ENCODE peak calls at places on chromosome 20, in four cellular contexts. V is AG04450, M is HAP-1, Y is lung. N is an unnamed sample.

GRCh38 chr20:62938105-62938888 is at the start of gene GID8:
- DNase-seq in V (no peak), M (peak), Y (no peak), N (peak)

GRCh38 chr20:48156521-48156920 is 371.2 kb upstream of the SULF2 start:
- DNase-seq in V (no peak), M (no peak), Y (no peak), N (no peak)

GRCh38 chr20:38806855-38807655 is 1.6 kb downstream of the PPP1R16B start:
- DNase-seq in V (no peak), M (no peak), Y (no peak), N (peak)

GRCh38 chr20:23082846-23083552 is 3.1 kb downstream of the CD93 start:
- DNase-seq in V (no peak), M (no peak), Y (peak), N (no peak)

GRCh38 chr20:1034420-1034799 is 32.3 kb upstream of the RSPO4 start:
- DNase-seq in V (no peak), M (no peak), Y (no peak), N (no peak)

GRCh38 chr20:32539817-32540675 is 45.1 kb downstream of the NOL4L start:
- DNase-seq in V (no peak), M (no peak), Y (no peak), N (no peak)

GRCh38 chr20:48635791-48636267 is 192.0 kb downstream of the PREX1 start:
- DNase-seq in V (no peak), M (peak), Y (no peak), N (peak)

GRCh38 chr20:34315236-34315635 is 12.1 kb upstream of the AHCY start:
- DNase-seq in V (no peak), M (no peak), Y (no peak), N (no peak)

GRCh38 chr20:45496166-45496565 is 19.3 kb downstream of the SPINT3 start:
- DNase-seq in V (no peak), M (no peak), Y (no peak), N (no peak)

GRCh38 chr20:31803552-31804291 is 15.4 kb upstream of the MYLK2 start:
- DNase-seq in V (no peak), M (no peak), Y (no peak), N (no peak)

GRCh38 chr20:44336086-44336485 is 757 bp upstream of the R3HDML start:
- DNase-seq in V (no peak), M (no peak), Y (no peak), N (peak)

GRCh38 chr20:57381596-57382503 is 9.3 kb upstream of the RBM38 start:
- DNase-seq in V (peak), M (peak), Y (peak), N (peak)

GRCh38 chr20:61396262-61396848 is 144.3 kb downstream of the CDH4 start:
- DNase-seq in V (no peak), M (no peak), Y (no peak), N (no peak)

GRCh38 chr20:12816009-12816408 is 192.8 kb upstream of the SPTLC3 start:
- DNase-seq in V (no peak), M (no peak), Y (no peak), N (no peak)

GRCh38 chr20:19022118-19022575 is 190.3 kb upstream of the SLC24A3 start:
- DNase-seq in V (no peak), M (no peak), Y (peak), N (no peak)

GRCh38 chr20:58099291-58099915 is 129.1 kb downstream of the ANKRD60 start:
- DNase-seq in V (no peak), M (no peak), Y (no peak), N (no peak)

GRCh38 chr20:49752504-49752903 is 38.8 kb upstream of the B4GALT5 start:
- DNase-seq in V (no peak), M (no peak), Y (no peak), N (no peak)

GRCh38 chr20:21147593-21147992 is 21.7 kb downstream of the KIZ start:
- DNase-seq in V (no peak), M (no peak), Y (no peak), N (no peak)

GRCh38 chr20:38635721-38636285 is 34.2 kb downstream of the ARHGAP40 start:
- DNase-seq in V (no peak), M (no peak), Y (no peak), N (peak)

GRCh38 chr20:52828199-52828598 is 144.0 kb upstream of the TSHZ2 start:
- DNase-seq in V (no peak), M (no peak), Y (no peak), N (no peak)

GRCh38 chr20:40265872-40266533 is 423.0 kb downstream of the MAFB start:
- DNase-seq in V (no peak), M (no peak), Y (peak), N (peak)

GRCh38 chr20:45470262-45470931 is 844 bp downstream of the WFDC2 start:
- DNase-seq in V (no peak), M (peak), Y (peak), N (no peak)

GRCh38 chr20:61924858-61925554 is 140.7 kb downstream of the TAF4 start:
- DNase-seq in V (no peak), M (no peak), Y (no peak), N (no peak)

GRCh38 chr20:3307695-3308094 is 68.7 kb upstream of the SLC4A11 start:
- DNase-seq in V (no peak), M (no peak), Y (no peak), N (no peak)

GRCh38 chr20:41615110-41615509 is 3.1 kb downstream of the CHD6 start:
- DNase-seq in V (no peak), M (no peak), Y (no peak), N (no peak)
- H3K4me3 ChIP-seq in V (no peak), M (no peak), Y (no peak), N (no peak)

DNA sequence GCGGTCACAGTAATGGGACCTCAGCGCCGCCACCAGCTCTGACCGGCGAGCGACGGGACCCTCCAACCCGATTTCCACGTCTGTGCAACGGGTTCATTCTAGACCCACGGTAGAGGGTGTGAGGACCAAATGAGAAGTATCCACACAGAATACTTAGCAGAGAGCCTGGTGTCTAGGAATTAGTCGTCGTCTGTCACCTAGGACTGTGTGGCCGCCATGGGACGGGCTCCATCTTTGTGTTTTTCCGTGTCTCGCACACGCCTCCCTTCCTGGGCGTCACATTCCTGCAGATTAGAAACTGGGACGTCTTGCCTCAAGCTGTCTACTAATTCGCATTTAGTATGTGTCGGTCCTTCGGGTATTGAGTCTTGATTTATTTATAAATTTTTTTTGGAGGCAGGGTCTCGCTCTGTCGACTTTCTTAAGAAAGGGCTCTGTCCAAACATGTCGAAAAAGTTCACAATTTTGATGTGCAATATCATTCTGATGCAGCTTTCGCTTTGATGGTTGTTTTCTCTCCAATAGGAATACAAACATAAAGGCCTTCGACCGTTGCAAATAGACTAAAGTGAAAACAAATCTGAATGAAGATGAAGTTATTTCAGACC is 562 bp downstream of the MGME1 start:
- DNase-seq in V (no peak), M (peak), Y (no peak), N (peak)
- H3K4me3 ChIP-seq in V (peak), M (peak), Y (peak), N (peak)

DNA sequence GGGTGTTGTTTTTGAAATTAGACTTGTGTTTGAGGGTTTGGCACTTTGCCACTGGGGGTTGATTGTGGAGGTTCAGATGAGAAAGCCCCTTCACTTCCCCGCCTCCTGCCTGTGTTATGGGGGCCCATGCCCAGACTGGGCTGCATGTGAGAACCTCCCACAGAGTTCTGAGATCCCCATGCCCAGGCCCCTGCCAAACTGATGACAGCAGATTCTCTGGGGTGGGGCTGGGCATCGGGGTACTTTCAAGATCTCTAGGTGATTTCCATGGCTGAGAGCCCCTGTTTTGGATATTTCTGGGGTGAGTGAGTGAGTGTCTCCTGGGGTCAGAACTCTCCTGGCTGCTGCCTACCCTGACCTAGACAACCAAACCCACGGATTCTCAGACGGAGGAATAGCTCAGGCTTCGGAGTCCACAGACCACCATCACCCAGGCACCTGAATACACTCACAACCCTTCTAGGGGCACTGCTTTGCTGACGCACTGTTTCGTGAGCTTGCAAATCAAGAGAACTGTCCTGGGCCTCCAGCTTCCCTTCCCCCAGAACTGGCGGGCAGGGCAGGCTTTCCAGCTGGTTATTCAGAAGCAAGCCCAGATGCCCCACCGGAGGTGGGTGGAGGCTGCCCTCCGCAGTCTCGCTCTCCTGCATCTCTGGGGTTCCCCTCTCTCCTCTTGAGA is 6.3 kb downstream of the BCAS1 start:
- DNase-seq in V (no peak), M (no peak), Y (no peak), N (no peak)
- H3K4me3 ChIP-seq in V (no peak), M (no peak), Y (no peak), N (no peak)

GRCh38 chr20:16407251-16408067 is 165.8 kb downstream of the KIF16B start:
- DNase-seq in V (no peak), M (no peak), Y (no peak), N (no peak)
- H3K4me3 ChIP-seq in V (no peak), M (no peak), Y (no peak), N (no peak)

DNA sequence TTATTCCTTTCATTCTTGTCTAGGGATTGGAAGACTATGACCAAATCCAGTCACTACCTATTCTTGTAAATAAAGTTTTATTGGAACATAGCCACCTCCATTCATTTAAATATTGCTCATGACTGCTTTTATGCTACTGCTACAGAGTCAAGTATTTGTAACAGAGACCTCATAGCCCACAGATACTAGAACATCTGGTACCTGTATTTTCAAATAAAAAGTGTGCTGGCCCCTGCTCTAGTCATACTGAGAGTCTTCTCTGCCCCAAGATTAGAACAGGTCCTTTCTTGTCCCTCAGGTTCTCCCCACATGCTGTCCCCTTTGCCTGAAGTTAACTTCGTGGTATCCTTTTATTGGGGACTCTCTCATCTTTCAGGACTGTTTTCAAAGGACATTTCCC is 422.3 kb downstream of the CBLN4 start:
- DNase-seq in V (no peak), M (no peak), Y (no peak), N (no peak)
- H3K4me3 ChIP-seq in V (no peak), M (no peak), Y (no peak), N (no peak)

GRCh38 chr20:46710149-46710913 is 882 bp downstream of the SLC2A10 start:
- DNase-seq in V (no peak), M (no peak), Y (no peak), N (no peak)

GRCh38 chr20:46706242-46706641 is 3.2 kb upstream of the SLC2A10 start:
- DNase-seq in V (no peak), M (no peak), Y (no peak), N (no peak)

GRCh38 chr20:46708172-46708860 is 1.1 kb upstream of the SLC2A10 start:
- DNase-seq in V (no peak), M (no peak), Y (no peak), N (peak)

GRCh38 chr20:46709459-46710148 is at the start of gene SLC2A10:
- DNase-seq in V (no peak), M (no peak), Y (peak), N (no peak)

GRCh38 chr20:46709055-46709458 is 392 bp upstream of the SLC2A10 start:
- DNase-seq in V (no peak), M (no peak), Y (no peak), N (no peak)
- H3K4me3 ChIP-seq in V (peak), M (no peak), Y (no peak), N (no peak)

GRCh38 chr20:25623225-25623735 is 534 bp downstream of the NANP start:
- DNase-seq in V (no peak), M (peak), Y (peak), N (peak)
- H3K4me3 ChIP-seq in V (peak), M (peak), Y (peak), N (peak)